ENCODE peak calls at places on chromosome 17, in six cellular contexts. R is T-helper 1 cell, U is IMR-90, I is neural progenitor cell, W is bronchial epithelial cell, K is iris pigment epithelial cell. H is an unnamed sample.

GRCh38 chr17:73749906-73750305 is 105.7 kb upstream of the SDK2 start:
- DNase-seq in R (no peak), U (no peak), I (no peak), W (no peak), K (no peak), H (no peak)

GRCh38 chr17:77356690-77357201 is 216.0 kb downstream of the SEC14L1 start:
- DNase-seq in R (no peak), U (no peak), I (no peak), W (no peak), K (no peak), H (no peak)

GRCh38 chr17:44903012-44903685 is 3.9 kb upstream of the EFTUD2 start:
- DNase-seq in R (no peak), U (no peak), I (no peak), W (no peak), K (no peak), H (no peak)

GRCh38 chr17:17043668-17044226 is 1.5 kb downstream of the MPRIP start:
- DNase-seq in R (no peak), U (peak; percentile 13), I (peak; percentile 55), W (peak; percentile 15), K (no peak), H (no peak)

GRCh38 chr17:63151981-63152523 is 186.0 kb downstream of the TANC2 start:
- DNase-seq in R (no peak), U (peak; percentile 63), I (peak; percentile 36), W (no peak), K (peak; percentile 58), H (no peak)

GRCh38 chr17:7932483-7932891 is 481 bp downstream of the CNTROB start:
- DNase-seq in R (no peak), U (peak; percentile 21), I (peak; percentile 59), W (peak; percentile 18), K (peak; percentile 35), H (no peak)

GRCh38 chr17:18253947-18254821 is 4.4 kb downstream of the FLII start:
- DNase-seq in R (no peak), U (no peak), I (no peak), W (no peak), K (no peak), H (no peak)

GRCh38 chr17:13600475-13601316 is 1.0 kb downstream of the HS3ST3A1 start:
- DNase-seq in R (no peak), U (peak; percentile 25), I (peak; percentile 73), W (no peak), K (no peak), H (no peak)

GRCh38 chr17:29119265-29119664 is 60.9 kb downstream of the MYO18A start:
- DNase-seq in R (no peak), U (no peak), I (no peak), W (no peak), K (no peak), H (no peak)

GRCh38 chr17:4293572-4293971 is 29.8 kb upstream of the ANKFY1 start:
- DNase-seq in R (no peak), U (no peak), I (no peak), W (no peak), K (no peak), H (no peak)

GRCh38 chr17:7587420-7587786 is 2.5 kb downstream of the SOX15 start:
- DNase-seq in R (no peak), U (peak; percentile 98), I (no peak), W (peak; percentile 75), K (peak; percentile 97), H (no peak)

GRCh38 chr17:82655038-82655479 is 6.8 kb upstream of the WDR45B start:
- DNase-seq in R (no peak), U (no peak), I (no peak), W (peak; percentile 67), K (no peak), H (peak; percentile 32)

GRCh38 chr17:68431661-68432071 is 25.6 kb downstream of the WIPI1 start:
- DNase-seq in R (peak; percentile 61), U (peak; percentile 23), I (peak; percentile 65), W (peak; percentile 7), K (peak; percentile 67), H (no peak)

GRCh38 chr17:78898947-78899346 is 4.1 kb downstream of the CEP295NL start:
- DNase-seq in R (no peak), U (no peak), I (no peak), W (no peak), K (no peak), H (no peak)

GRCh38 chr17:45940826-45941225 is 46.5 kb downstream of the MAPT start:
- DNase-seq in R (no peak), U (no peak), I (no peak), W (no peak), K (no peak), H (no peak)

GRCh38 chr17:59425085-59425901 is 93.8 kb downstream of the YPEL2 start:
- DNase-seq in R (no peak), U (peak; percentile 57), I (no peak), W (no peak), K (peak; percentile 82), H (no peak)

GRCh38 chr17:64355536-64356303 is 34.9 kb downstream of the PECAM1 start:
- DNase-seq in R (no peak), U (peak; percentile 43), I (no peak), W (no peak), K (peak; percentile 68), H (no peak)

GRCh38 chr17:66341462-66341861 is 39.0 kb downstream of the PRKCA start:
- DNase-seq in R (no peak), U (no peak), I (no peak), W (no peak), K (no peak), H (no peak)

GRCh38 chr17:33200116-33200515 is 93.0 kb downstream of the ASIC2 start:
- DNase-seq in R (no peak), U (peak; percentile 6), I (no peak), W (peak; percentile 33), K (peak; percentile 23), H (no peak)

GRCh38 chr17:56798916-56799315 is 34.8 kb downstream of the C17orf67 start:
- DNase-seq in R (no peak), U (no peak), I (peak; percentile 63), W (no peak), K (peak; percentile 66), H (no peak)

GRCh38 chr17:57889892-57890856 is 40.3 kb upstream of the MRPS23 start:
- DNase-seq in R (no peak), U (peak; percentile 86), I (no peak), W (peak; percentile 61), K (peak; percentile 78), H (no peak)

GRCh38 chr17:3208484-3208883 is 1.0 kb downstream of the OR1A1 start:
- DNase-seq in R (no peak), U (no peak), I (no peak), W (no peak), K (no peak), H (no peak)

GRCh38 chr17:850828-851759 is 68.9 kb downstream of the MRM3 start:
- DNase-seq in R (no peak), U (peak; percentile 40), I (peak; percentile 54), W (peak; percentile 41), K (peak; percentile 57), H (no peak)

GRCh38 chr17:61223725-61224124 is 175.9 kb upstream of the TBX2 start:
- DNase-seq in R (no peak), U (no peak), I (no peak), W (no peak), K (no peak), H (no peak)